ENCODE peak calls at places on chromosomes 3 and 15, in four cellular contexts. W is HL-60, N is A549, B is substantia nigra. H is an unnamed sample.

GRCh38 chr15:34119291-34119690 is 17.4 kb downstream of the PGBD4 start:
- DNase-seq in W (no peak), N (peak), B (no peak), H (no peak)

GRCh38 chr3:94036909-94037507 is 8.6 kb upstream of the STX19 start:
- DNase-seq in W (peak), N (peak), B (no peak), H (no peak)

GRCh38 chr3:171369156-171369555 is 91.0 kb downstream of the TNIK start:
- DNase-seq in W (no peak), N (no peak), B (no peak), H (no peak)

GRCh38 chr3:89372456-89372855 is 265.0 kb downstream of the EPHA3 start:
- DNase-seq in W (no peak), N (no peak), B (no peak), H (no peak)

GRCh38 chr3:167051421-167051820 is 328.7 kb downstream of the ZBBX start:
- DNase-seq in W (no peak), N (no peak), B (no peak), H (no peak)

GRCh38 chr3:106862067-106862466 is 515.2 kb upstream of the CCDC54 start:
- DNase-seq in W (no peak), N (no peak), B (no peak), H (no peak)

GRCh38 chr15:33742807-33743206 is 225.5 kb upstream of the CHRM5 start:
- DNase-seq in W (no peak), N (no peak), B (no peak), H (no peak)

GRCh38 chr3:33091746-33092145 is 5.2 kb downstream of the GLB1 start:
- DNase-seq in W (no peak), N (no peak), B (no peak), H (no peak)

GRCh38 chr3:148708409-148708808 is 10.7 kb downstream of the AGTR1 start:
- DNase-seq in W (no peak), N (no peak), B (no peak), H (no peak)

GRCh38 chr3:152729906-152730305 is 105.0 kb upstream of the P2RY1 start:
- DNase-seq in W (no peak), N (no peak), B (no peak), H (no peak)

GRCh38 chr3:45907769-45908705 is 21.7 kb downstream of the CCR9 start:
- DNase-seq in W (no peak), N (no peak), B (no peak), H (no peak)

GRCh38 chr3:48270306-48270705 is 29.4 kb downstream of the ZNF589 start:
- DNase-seq in W (no peak), N (no peak), B (no peak), H (no peak)

GRCh38 chr3:48268936-48269551 is 28.1 kb downstream of the ZNF589 start:
- DNase-seq in W (no peak), N (no peak), B (no peak), H (no peak)

GRCh38 chr3:48269592-48269991 is 28.7 kb downstream of the ZNF589 start:
- DNase-seq in W (no peak), N (no peak), B (no peak), H (no peak)

GRCh38 chr3:48267782-48268181 is 26.9 kb downstream of the ZNF589 start:
- DNase-seq in W (no peak), N (no peak), B (no peak), H (no peak)

DNA sequence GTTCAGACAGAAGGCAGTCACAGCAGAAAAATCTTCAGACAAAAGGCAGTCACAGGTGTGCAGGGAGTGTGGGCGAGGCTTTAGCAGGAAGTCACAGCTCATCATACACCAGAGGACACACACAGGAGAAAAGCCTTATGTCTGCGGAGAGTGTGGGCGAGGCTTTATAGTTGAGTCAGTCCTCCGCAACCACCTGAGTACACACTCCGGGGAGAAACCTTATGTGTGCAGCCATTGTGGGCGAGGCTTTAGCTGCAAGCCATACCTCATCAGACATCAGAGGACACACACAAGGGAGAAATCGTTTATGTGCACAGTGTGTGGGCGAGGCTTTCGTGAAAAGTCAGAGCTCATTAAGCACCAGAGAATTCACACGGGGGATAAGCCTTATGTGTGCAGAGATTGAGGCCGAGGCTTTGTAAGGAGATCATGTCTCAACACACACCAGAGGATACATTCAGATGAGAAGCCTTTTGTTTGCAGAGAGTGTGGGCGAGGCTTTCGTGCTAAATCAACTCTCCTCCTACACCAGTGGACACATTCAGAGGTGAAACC is 27.6 kb downstream of the ZNF589 start:
- DNase-seq in W (no peak), N (no peak), B (no peak), H (no peak)
- H3K27ac ChIP-seq in W (no peak), N (no peak), B (no peak), H (no peak)

GRCh38 chr15:38024293-38025091 is 90.1 kb downstream of the TMCO5A start:
- DNase-seq in W (no peak), N (no peak), B (no peak), H (no peak)

GRCh38 chr15:38029741-38030140 is 95.3 kb downstream of the TMCO5A start:
- DNase-seq in W (no peak), N (no peak), B (no peak), H (no peak)

GRCh38 chr15:38030609-38031008 is 96.2 kb downstream of the TMCO5A start:
- DNase-seq in W (no peak), N (no peak), B (no peak), H (no peak)

DNA sequence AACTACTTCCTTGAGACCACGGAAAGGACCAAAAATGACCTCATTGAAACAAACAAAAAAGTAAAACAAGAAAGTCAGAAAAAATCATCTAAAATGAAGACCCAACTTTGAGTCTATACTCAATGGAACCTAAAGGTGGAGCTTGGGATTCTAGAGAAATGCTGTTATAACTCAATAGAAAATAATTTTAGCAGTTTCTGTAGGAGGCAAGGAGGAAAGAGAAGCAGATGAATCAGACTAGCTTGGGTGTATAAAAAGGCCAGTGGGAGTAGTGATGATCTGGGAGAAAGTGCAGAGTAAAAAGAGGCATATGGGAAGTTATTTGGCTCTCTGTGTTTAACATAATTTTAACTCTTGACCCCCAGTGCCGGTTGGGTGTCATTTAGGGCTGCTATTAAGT is 94.4 kb downstream of the TMCO5A start:
- DNase-seq in W (no peak), N (no peak), B (no peak), H (no peak)
- H3K27ac ChIP-seq in W (no peak), N (no peak), B (no peak), H (no peak)

GRCh38 chr3:143056372-143056771 is 55.0 kb downstream of the U2SURP start:
- DNase-seq in W (no peak), N (no peak), B (no peak), H (no peak)
- H3K27ac ChIP-seq in W (no peak), N (no peak), B (no peak), H (no peak)

GRCh38 chr3:86815880-86816279 is 175.1 kb downstream of the VGLL3 start:
- DNase-seq in W (no peak), N (no peak), B (no peak), H (no peak)
- H3K27ac ChIP-seq in W (no peak), N (no peak), B (no peak), H (no peak)

GRCh38 chr3:136938334-136938733 is 19.4 kb upstream of the IL20RB start:
- DNase-seq in W (no peak), N (no peak), B (no peak), H (no peak)
- H3K27ac ChIP-seq in W (no peak), N (no peak), B (no peak), H (no peak)

GRCh38 chr15:85688703-85689102 is 106.0 kb downstream of the KLHL25 start:
- DNase-seq in W (no peak), N (no peak), B (no peak), H (no peak)
- H3K27ac ChIP-seq in W (peak), N (no peak), B (no peak), H (no peak)

H was measured in thoracic aorta.